ENCODE peak calls at places on chromosomes 11 and 22, in five cellular contexts. P is HepG2, D is sigmoid colon, L is upper lobe of left lung, R is K562. S is an unnamed sample.
A peak's percentile ranks its signal among the peaks of the same experiment; 100 is the strongest.

GRCh38 chr11:120013325-120014250 is 124.3 kb downstream of the TRIM29 start:
- DNase-seq in D (no peak), P (peak; percentile 32), L (no peak), R (peak; percentile 51), S (peak; percentile 46)

GRCh38 chr11:66905631-66906030 is 48.8 kb downstream of the LRFN4 start:
- DNase-seq in R (no peak), P (no peak), L (no peak), D (no peak), S (no peak)

GRCh38 chr11:126319374-126319740 is 15.5 kb downstream of the DCPS start:
- DNase-seq in P (no peak), D (peak; percentile 29), L (no peak), R (no peak), S (no peak)

GRCh38 chr22:24727218-24727851 is 47.2 kb downstream of the PIWIL3 start:
- DNase-seq in D (no peak), L (no peak), R (peak; percentile 75), P (peak; percentile 92), S (no peak)

GRCh38 chr11:86152006-86152862 is 83.3 kb upstream of the PICALM start:
- DNase-seq in L (no peak), P (no peak), R (no peak), D (no peak), S (no peak)

GRCh38 chr11:82989628-82990404 is 81.9 kb downstream of the RAB30 start:
- DNase-seq in P (peak; percentile 78), R (no peak), L (no peak), D (no peak), S (no peak)

GRCh38 chr11:68298659-68299516 is 13.5 kb upstream of the LRP5 start:
- DNase-seq in D (no peak), P (peak; percentile 62), L (no peak), R (no peak), S (no peak)

GRCh38 chr22:50032941-50033601 is 20.5 kb upstream of the IL17REL start:
- DNase-seq in R (no peak), D (peak; percentile 52), L (no peak), P (no peak), S (no peak)

GRCh38 chr11:29312817-29313216 is 704.0 kb downstream of the KCNA4 start:
- DNase-seq in P (no peak), L (no peak), R (no peak), D (no peak), S (no peak)

GRCh38 chr11:34907934-34908593 is 8.1 kb downstream of the APIP start:
- DNase-seq in P (no peak), L (no peak), R (peak; percentile 18), D (no peak), S (no peak)

GRCh38 chr11:12248330-12248729 is 129.0 kb upstream of the PARVA start:
- DNase-seq in D (peak; percentile 92), R (no peak), L (peak; percentile 97), P (peak; percentile 69), S (peak; percentile 46)

GRCh38 chr11:66858939-66859685 is 2.2 kb downstream of the LRFN4 start:
- DNase-seq in R (no peak), L (no peak), D (peak; percentile 63), P (no peak), S (no peak)

GRCh38 chr11:68535098-68535497 is 74.5 kb downstream of the PPP6R3 start:
- DNase-seq in P (no peak), L (no peak), D (no peak), R (no peak), S (no peak)

GRCh38 chr11:131246156-131246555 is 124.3 kb upstream of the NTM start:
- DNase-seq in L (no peak), D (no peak), R (no peak), P (no peak), S (no peak)

GRCh38 chr11:131246589-131247164 is 123.7 kb upstream of the NTM start:
- DNase-seq in P (peak; percentile 4), R (peak; percentile 45), L (peak; percentile 51), D (no peak), S (no peak)

GRCh38 chr11:131240421-131240820 is 130.0 kb upstream of the NTM start:
- DNase-seq in L (no peak), D (no peak), R (no peak), P (no peak), S (no peak)

GRCh38 chr11:131248588-131248987 is 121.8 kb upstream of the NTM start:
- DNase-seq in P (no peak), D (no peak), L (no peak), R (no peak), S (no peak)

GRCh38 chr11:131242616-131243015 is 127.8 kb upstream of the NTM start:
- DNase-seq in D (no peak), L (no peak), R (no peak), P (no peak), S (no peak)
- TF ChIP-seq EP300 in D (no peak), L (no peak), R (no peak), P (no peak), S (no peak)

GRCh38 chr22:44764373-44764772 is 12.0 kb downstream of the ARHGAP8 start:
- DNase-seq in R (no peak), D (no peak), L (no peak), P (no peak), S (no peak)
- TF ChIP-seq EP300 in R (no peak), D (no peak), L (no peak), P (no peak), S (no peak)

GRCh38 chr22:23269441-23270211 is 89.3 kb downstream of the BCR start:
- DNase-seq in L (no peak), P (no peak), D (no peak), R (no peak), S (no peak)
- TF ChIP-seq EP300 in L (no peak), P (no peak), D (no peak), R (no peak), S (no peak)

GRCh38 chr22:41415554-41415953 is 31.0 kb downstream of the TOB2 start:
- DNase-seq in P (no peak), R (no peak), L (no peak), D (no peak), S (no peak)

GRCh38 chr22:41418717-41419116 is 27.9 kb downstream of the TOB2 start:
- DNase-seq in L (no peak), D (no peak), R (no peak), P (no peak), S (no peak)

DNA sequence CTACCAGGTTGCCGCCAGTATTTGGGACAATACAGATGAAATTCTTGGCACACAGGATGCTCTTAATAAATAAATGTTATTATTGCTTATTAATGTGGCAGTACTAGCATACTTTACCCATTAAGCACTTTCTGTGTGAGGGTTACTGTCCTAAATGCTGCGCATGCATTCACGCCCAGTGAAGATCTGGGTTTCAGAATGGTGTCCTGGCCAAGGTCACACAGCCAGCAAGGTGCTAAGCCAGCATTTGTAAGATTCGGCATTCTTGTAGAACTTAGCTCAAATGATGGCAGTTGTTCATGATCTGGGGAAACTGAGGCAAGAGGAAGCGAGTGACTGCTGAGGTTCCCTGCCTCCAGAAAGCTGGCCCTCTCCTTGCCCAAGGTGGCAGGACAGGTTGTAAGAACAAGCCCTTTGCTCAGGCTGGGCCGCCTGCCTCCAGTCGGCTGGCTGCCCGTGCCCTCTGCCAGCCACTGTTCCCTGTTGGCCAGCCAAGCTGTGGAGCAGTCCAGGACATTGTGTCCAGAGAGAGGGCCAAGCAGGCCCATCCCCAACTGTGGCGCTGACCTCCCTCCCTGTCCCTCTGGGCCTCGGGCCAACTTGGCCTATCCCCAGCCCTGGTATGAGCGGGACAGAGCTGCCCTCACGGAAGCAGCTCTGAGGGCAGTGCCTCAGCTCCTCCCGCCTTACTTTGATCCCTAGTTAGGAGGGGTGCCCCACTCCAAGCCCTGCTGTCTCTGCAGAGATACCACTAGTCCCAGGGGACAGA is 28.8 kb downstream of the TOB2 start:
- DNase-seq in L (peak; percentile 95), R (no peak), P (no peak), D (peak; percentile 99), S (peak; percentile 79)
- TF ChIP-seq EP300 in L (peak; percentile 97), R (no peak), P (no peak), D (peak; percentile 90), S (no peak)

GRCh38 chr11:116835791-116836647 is 1.4 kb downstream of the APOA1 start:
- DNase-seq in R (peak; percentile 92), L (peak; percentile 89), D (peak; percentile 94), P (peak; percentile 61), S (peak; percentile 96)
- TF ChIP-seq EP300 in R (no peak), L (peak; percentile 25), D (no peak), P (no peak), S (no peak)

GRCh38 chr11:117220999-117221774 is 10.7 kb downstream of the PCSK7 start:
- DNase-seq in P (no peak), R (no peak), D (peak; percentile 93), L (no peak), S (peak; percentile 55)

GRCh38 chr11:117222991-117223740 is 8.7 kb downstream of the PCSK7 start:
- DNase-seq in P (no peak), D (peak; percentile 66), R (no peak), L (no peak), S (no peak)

GRCh38 chr11:117220568-117220967 is 11.3 kb downstream of the PCSK7 start:
- DNase-seq in P (no peak), L (no peak), D (peak; percentile 94), R (no peak), S (peak; percentile 73)

GRCh38 chr11:117219995-117220394 is 11.9 kb downstream of the PCSK7 start:
- DNase-seq in P (no peak), R (peak; percentile 54), D (peak; percentile 35), L (no peak), S (no peak)

GRCh38 chr11:117221775-117222517 is 9.9 kb downstream of the PCSK7 start:
- DNase-seq in P (no peak), R (no peak), D (peak; percentile 92), L (no peak), S (peak; percentile 83)
- TF ChIP-seq EP300 in P (no peak), R (no peak), D (peak; percentile 32), L (no peak), S (no peak)

GRCh38 chr11:84295815-84296214 is 1009.6 kb upstream of the CCDC90B start:
- DNase-seq in L (no peak), R (no peak), D (no peak), P (no peak), S (no peak)
- TF ChIP-seq EP300 in L (no peak), R (no peak), D (no peak), P (no peak), S (no peak)

GRCh38 chr11:134901955-134902707 is 490.1 kb upstream of the B3GAT1 start:
- DNase-seq in R (no peak), D (no peak), P (no peak), L (no peak), S (no peak)
- TF ChIP-seq EP300 in R (no peak), D (no peak), P (no peak), L (no peak), S (no peak)

GRCh38 chr11:78365381-78365792 is 52.2 kb downstream of the GAB2 start:
- DNase-seq in P (peak; percentile 13), R (no peak), D (no peak), L (peak; percentile 56), S (no peak)
- TF ChIP-seq EP300 in P (no peak), R (no peak), D (no peak), L (no peak), S (no peak)

GRCh38 chr11:111913997-111914396 is 1.5 kb downstream of the HSPB2 start:
- DNase-seq in L (no peak), R (no peak), P (peak; percentile 46), D (peak; percentile 78), S (peak; percentile 57)
- TF ChIP-seq EP300 in L (no peak), R (no peak), P (no peak), D (no peak), S (no peak)